ENCODE peak calls at places on chromosomes 12 and 14, in eight cellular contexts. B, Q, N, H, A, K, Z and G are unnamed samples.

GRCh38 chr12:113413488-113413939 is 8.7 kb upstream of the SDSL start:
- DNase-seq in Z (no peak), N (no peak), Q (peak), A (no peak), K (no peak), H (no peak), B (no peak), G (no peak)

GRCh38 chr14:99603471-99603933 is 505 bp downstream of the CCDC85C start:
- DNase-seq in K (no peak), H (peak), A (no peak), Z (no peak), B (peak), Q (peak), N (peak), G (no peak)

GRCh38 chr12:44873898-44874297 is 2.2 kb downstream of the NELL2 start:
- DNase-seq in N (peak), H (peak), K (no peak), Q (peak), B (no peak), A (no peak), Z (no peak), G (no peak)

GRCh38 chr12:55256831-55257230 is 12.4 kb downstream of the OR6C74 start:
- DNase-seq in B (no peak), A (no peak), N (no peak), H (no peak), K (no peak), Q (no peak), Z (no peak), G (no peak)

GRCh38 chr14:38129705-38130104 is 78.0 kb upstream of the SSTR1 start:
- DNase-seq in N (no peak), K (no peak), Z (no peak), B (peak), Q (no peak), H (no peak), A (no peak), G (no peak)

GRCh38 chr14:101599234-101599885 is 38.1 kb downstream of the DIO3 start:
- DNase-seq in A (no peak), K (no peak), B (no peak), N (no peak), Z (no peak), H (no peak), Q (no peak), G (no peak)

GRCh38 chr12:11797317-11797913 is 147.9 kb downstream of the ETV6 start:
- DNase-seq in Q (no peak), H (peak), K (no peak), B (no peak), Z (peak), N (peak), A (no peak), G (no peak)

GRCh38 chr14:71181215-71182003 is 274.1 kb downstream of the PCNX1 start:
- DNase-seq in K (no peak), B (no peak), A (no peak), Z (no peak), Q (peak), N (no peak), H (no peak), G (no peak)

GRCh38 chr14:74946659-74947281 is 8.6 kb downstream of the PGF start:
- DNase-seq in Z (no peak), A (no peak), B (no peak), Q (peak), N (no peak), K (peak), H (no peak), G (no peak)

GRCh38 chr12:6452245-6452731 is 446 bp downstream of the TAPBPL start:
- DNase-seq in N (no peak), Z (peak), K (no peak), A (peak), Q (no peak), B (peak), H (no peak), G (no peak)

GRCh38 chr14:34604990-34605389 is 25.0 kb downstream of the SNX6 start:
- DNase-seq in B (no peak), N (peak), H (no peak), K (no peak), Z (no peak), A (no peak), Q (peak), G (no peak)

GRCh38 chr14:64410084-64410774 is 22.1 kb downstream of the MTHFD1 start:
- DNase-seq in Z (no peak), H (no peak), K (no peak), N (no peak), Q (peak), A (no peak), B (no peak), G (no peak)